ENCODE peak calls at places on chromosomes 16 and 17, in four cellular contexts. P is WTC11, N is K562, J is HepG2. R is an unnamed sample.

GRCh38 chr16:15032547-15033308 is 23.1 kb downstream of the NTAN1 start:
- DNase-seq in P (no peak), J (no peak), N (peak), R (no peak)

GRCh38 chr16:83300326-83300725 is 507.5 kb upstream of the HSBP1 start:
- DNase-seq in P (no peak), N (no peak), J (no peak), R (no peak)

GRCh38 chr17:10757658-10758057 is 27.8 kb upstream of the TMEM220 start:
- DNase-seq in P (no peak), J (no peak), N (no peak), R (no peak)

GRCh38 chr17:29155235-29155965 is 24.8 kb downstream of the MYO18A start:
- DNase-seq in J (peak), P (no peak), N (peak), R (no peak)

GRCh38 chr17:82684207-82684903 is 14.1 kb downstream of the RAB40B start:
- DNase-seq in J (no peak), N (no peak), P (no peak), R (no peak)

GRCh38 chr16:56212144-56212543 is 20.9 kb downstream of the GNAO1 start:
- DNase-seq in N (no peak), J (no peak), P (no peak), R (no peak)

GRCh38 chr16:2526135-2526534 is 5.1 kb downstream of the CEMP1 start:
- DNase-seq in J (no peak), P (no peak), N (no peak), R (no peak)

GRCh38 chr16:15435216-15435864 is 952 bp downstream of the BMERB1 start:
- DNase-seq in J (no peak), P (peak), N (no peak), R (no peak)

GRCh38 chr17:82542439-82542838 is 22.9 kb downstream of the FOXK2 start:
- DNase-seq in J (no peak), P (no peak), N (no peak), R (no peak)

GRCh38 chr16:46689492-46690280 is at the start of gene ORC6:
- DNase-seq in P (peak), N (peak), J (peak), R (peak)

GRCh38 chr16:46688657-46689491 is at the start of gene VPS35:
- DNase-seq in P (peak), J (peak), N (peak), R (peak)

GRCh38 chr16:46693598-46693997 is 4.1 kb downstream of the ORC6 start:
- DNase-seq in J (no peak), N (no peak), P (no peak), R (no peak)

GRCh38 chr16:46690281-46691178 is 1.1 kb downstream of the ORC6 start:
- DNase-seq in J (peak), P (no peak), N (peak), R (no peak)

DNA sequence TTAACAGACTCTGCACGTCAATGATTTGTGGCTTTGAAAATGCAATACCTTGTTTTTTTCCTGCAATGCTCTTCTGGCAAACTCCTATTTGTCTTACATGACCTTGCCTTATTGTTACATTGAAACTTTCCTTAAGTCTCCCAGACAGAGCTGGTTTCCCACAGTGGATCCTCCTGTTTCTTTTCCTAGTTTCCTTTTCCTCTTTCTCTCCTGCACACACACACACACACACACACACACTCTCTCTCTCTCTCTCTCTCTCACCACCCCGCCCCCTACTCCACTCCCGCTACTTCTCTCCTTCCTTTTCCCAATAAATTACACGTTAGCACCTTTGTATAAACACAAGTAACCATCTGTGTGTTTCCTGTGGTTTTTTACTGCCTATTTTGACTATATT is 2.3 kb downstream of the ORC6 start:
- DNase-seq in J (no peak), P (no peak), N (no peak), R (no peak)
- TF ChIP-seq ELF4 in J (no peak), P (no peak), N (no peak), R (no peak)

DNA sequence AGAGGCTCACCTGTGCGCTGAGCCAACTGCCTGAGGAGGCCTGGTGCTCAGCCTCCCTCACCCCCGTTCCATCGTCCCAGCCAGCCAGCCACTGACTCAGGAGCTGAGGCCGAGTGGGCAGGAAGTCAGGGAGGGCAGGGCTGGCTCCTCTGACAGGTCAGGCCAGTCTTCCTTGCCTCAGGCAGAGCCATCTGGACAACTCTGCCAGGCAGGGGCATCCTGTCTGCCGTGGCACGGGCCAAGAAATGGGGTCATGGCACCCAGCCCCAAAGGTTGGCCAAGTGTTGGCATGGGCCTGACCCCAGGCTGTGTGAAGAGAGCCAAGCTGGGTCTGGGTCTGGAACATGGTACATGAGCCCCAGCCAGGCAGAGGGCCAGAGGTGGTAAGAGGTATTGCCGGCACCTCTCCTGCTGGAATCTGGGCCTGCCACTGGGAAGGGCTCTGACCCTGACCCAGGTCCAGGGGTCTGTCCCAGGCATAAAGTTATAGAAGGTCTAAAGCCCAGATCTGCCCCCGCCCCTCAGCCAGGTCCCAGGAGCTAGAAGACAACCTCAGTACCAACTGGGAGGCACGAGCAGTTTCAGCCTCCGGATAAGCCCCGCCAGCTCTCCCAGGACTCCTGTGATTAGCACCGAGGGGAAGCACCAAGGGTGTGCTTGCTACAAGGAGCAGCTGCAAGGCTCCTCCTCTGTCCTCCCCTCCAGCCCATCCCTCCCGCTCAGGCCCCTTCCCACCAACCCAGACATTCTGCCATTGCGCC is 2.5 kb upstream of the VASN start:
- DNase-seq in P (no peak), N (no peak), J (no peak), R (no peak)
- TF ChIP-seq ELF4 in P (no peak), N (no peak), J (no peak), R (no peak)

DNA sequence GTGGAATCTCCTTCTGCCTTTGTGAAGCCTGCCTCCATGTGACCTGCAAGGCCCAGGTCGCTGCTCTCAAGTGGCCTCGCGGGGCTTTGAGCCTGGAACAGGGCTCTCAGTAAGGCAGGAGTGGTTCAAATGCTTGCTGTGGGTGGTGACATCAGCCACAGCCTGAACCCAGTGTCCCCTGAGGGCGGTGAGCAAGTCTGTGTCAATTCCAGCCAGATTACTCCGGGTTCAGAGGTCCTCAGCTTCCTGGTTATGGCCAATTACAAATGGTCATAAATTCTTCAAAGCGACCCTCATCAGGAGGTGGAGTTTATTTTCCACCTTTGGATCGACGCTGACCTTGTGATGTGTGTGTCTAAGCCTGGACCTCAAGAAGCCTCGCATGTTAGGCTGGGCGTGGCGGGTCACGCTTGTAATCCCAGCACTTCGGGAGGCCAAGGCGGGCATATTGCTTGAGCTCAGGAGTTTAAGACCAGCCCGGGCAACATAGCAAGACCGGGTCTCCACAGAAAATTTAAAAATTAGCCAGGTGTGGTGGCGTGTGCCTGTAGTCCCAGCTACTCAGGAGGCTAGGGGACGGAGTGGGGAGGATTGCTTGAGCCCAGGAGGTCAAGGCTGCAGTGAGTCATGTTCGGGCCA is 17.3 kb downstream of the LGALS3BP start:
- DNase-seq in J (peak), P (no peak), N (no peak), R (no peak)
- TF ChIP-seq ELF4 in J (no peak), P (no peak), N (no peak), R (no peak)

DNA sequence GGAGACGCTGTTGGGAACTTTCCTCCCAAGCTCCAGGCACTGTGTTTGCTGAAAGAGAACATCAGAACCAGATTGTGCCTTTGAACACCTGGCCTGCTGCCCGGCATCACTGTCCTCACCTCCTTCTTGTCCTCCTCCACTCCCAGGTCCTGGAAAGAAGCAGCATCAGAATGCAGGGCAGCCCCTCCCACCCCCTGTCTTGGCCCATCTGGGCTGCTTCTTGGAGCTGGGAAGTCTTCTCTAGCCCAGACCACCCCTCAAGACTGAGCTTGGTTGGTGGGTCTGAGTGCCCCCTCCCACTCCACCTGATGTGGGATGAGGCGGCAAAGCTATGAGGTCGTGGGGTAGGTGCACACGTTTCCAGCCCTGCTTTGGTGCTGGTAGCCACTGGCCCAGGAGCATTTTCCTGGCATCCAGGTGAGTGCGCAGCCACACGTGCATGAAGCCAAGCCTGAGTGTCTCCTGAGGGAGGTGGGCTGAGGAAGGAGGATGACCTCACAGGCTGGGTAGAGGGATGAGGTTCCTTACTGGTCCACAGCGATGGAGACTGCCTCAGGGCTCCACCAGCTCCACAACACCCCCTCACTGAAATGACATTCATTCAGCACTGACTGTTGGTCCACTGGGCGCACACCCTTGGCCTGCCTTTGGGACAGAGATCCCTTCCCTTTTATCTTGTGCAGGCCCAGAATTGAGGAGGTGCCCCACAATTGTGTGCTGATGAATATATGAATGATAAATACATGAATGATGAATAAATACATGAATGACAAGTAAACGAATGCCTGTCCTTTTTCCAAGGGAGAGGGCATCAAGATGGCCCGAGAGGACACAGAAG is 6.0 kb downstream of the CCR7 start:
- DNase-seq in N (no peak), J (no peak), P (peak), R (no peak)
- TF ChIP-seq ELF4 in N (no peak), J (no peak), P (no peak), R (no peak)

GRCh38 chr17:75994802-75995350 is 5.8 kb upstream of the CDK3 start:
- DNase-seq in P (no peak), J (no peak), N (no peak), R (no peak)
- TF ChIP-seq ELF4 in P (no peak), J (no peak), N (no peak), R (no peak)

GRCh38 chr16:69187891-69188451 is 1.0 kb downstream of the SNTB2 start:
- DNase-seq in N (peak), P (peak), J (peak), R (peak)

GRCh38 chr16:69187387-69187890 is 475 bp downstream of the SNTB2 start:
- DNase-seq in N (peak), P (peak), J (no peak), R (peak)

GRCh38 chr16:69188716-69189115 is 1.8 kb downstream of the SNTB2 start:
- DNase-seq in J (no peak), N (no peak), P (no peak), R (no peak)

GRCh38 chr16:69190046-69190588 is 3.2 kb downstream of the SNTB2 start:
- DNase-seq in P (no peak), J (no peak), N (no peak), R (no peak)

GRCh38 chr16:69186642-69187386 is at the start of gene SNTB2:
- DNase-seq in J (peak), N (peak), P (peak), R (peak)
- TF ChIP-seq ELF4 in J (peak), N (no peak), P (no peak), R (peak)

GRCh38 chr16:19555186-19555937 is at the start of gene VPS35L:
- DNase-seq in J (peak), N (peak), P (peak), R (peak)
- TF ChIP-seq ELF4 in J (no peak), N (no peak), P (no peak), R (peak)

DNA sequence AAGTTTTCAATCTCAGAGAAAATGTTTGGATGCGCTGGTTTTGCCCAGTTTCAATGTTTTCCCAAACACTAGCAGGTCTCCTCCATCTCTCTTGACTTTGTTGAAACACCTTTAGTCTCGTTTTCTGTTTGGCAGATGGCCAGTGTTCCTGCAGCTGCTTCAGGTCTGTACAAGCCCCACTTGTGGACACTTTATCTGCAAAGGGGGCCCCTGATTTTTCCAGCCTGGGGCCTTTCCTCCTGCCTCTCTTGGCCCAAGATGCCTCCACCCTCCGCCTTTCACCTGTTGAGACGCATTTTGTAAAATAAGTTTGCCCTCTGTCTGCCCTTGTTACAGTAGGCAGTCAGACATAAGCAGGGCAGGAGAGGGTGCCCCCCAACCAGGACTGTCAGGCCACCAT is 21.8 kb upstream of the PRM1 start:
- DNase-seq in N (no peak), P (no peak), J (no peak), R (no peak)
- TF ChIP-seq ELF4 in N (no peak), P (no peak), J (no peak), R (no peak)

R was measured in HEK293T.